ENCODE peak calls at places on chromosomes 3 and 15, in nine cellular contexts. One of them, this sample, is unnamed.

GRCh38 chr3:81947359-81947758 is 185.9 kb upstream of the GBE1 start:
- DNase-seq in A172: no peak
- DNase-seq in activated CD4-positive, alpha-beta T cell treated with anti-CD3 and anti-CD28 coated beads for 4 hours: no peak
- DNase-seq in H4: no peak
- DNase-seq in aorta: no peak
- DNase-seq in PC-3: peak
- DNase-seq in heart right ventricle: no peak
- DNase-seq in T follicular helper cell: no peak
- DNase-seq in ovary: no peak
- DNase-seq in this sample: no peak

GRCh38 chr3:124587053-124587408 is 143.2 kb upstream of the UMPS start:
- DNase-seq in A172: peak
- DNase-seq in activated CD4-positive, alpha-beta T cell treated with anti-CD3 and anti-CD28 coated beads for 4 hours: no peak
- DNase-seq in H4: no peak
- DNase-seq in aorta: no peak
- DNase-seq in PC-3: peak
- DNase-seq in heart right ventricle: no peak
- DNase-seq in T follicular helper cell: no peak
- DNase-seq in ovary: no peak
- DNase-seq in this sample: no peak

GRCh38 chr3:154098396-154098795 is 22.8 kb upstream of the ARHGEF26 start:
- DNase-seq in A172: no peak
- DNase-seq in activated CD4-positive, alpha-beta T cell treated with anti-CD3 and anti-CD28 coated beads for 4 hours: no peak
- DNase-seq in H4: no peak
- DNase-seq in aorta: no peak
- DNase-seq in PC-3: no peak
- DNase-seq in heart right ventricle: no peak
- DNase-seq in T follicular helper cell: no peak
- DNase-seq in ovary: no peak
- DNase-seq in this sample: no peak

GRCh38 chr3:33665294-33665693 is 52.8 kb downstream of the CLASP2 start:
- DNase-seq in A172: no peak
- DNase-seq in activated CD4-positive, alpha-beta T cell treated with anti-CD3 and anti-CD28 coated beads for 4 hours: no peak
- DNase-seq in H4: no peak
- DNase-seq in aorta: no peak
- DNase-seq in PC-3: no peak
- DNase-seq in heart right ventricle: no peak
- DNase-seq in T follicular helper cell: no peak
- DNase-seq in ovary: no peak
- DNase-seq in this sample: no peak

GRCh38 chr15:62068071-62068786 is 1.5 kb downstream of the C2CD4A start:
- DNase-seq in A172: peak
- DNase-seq in activated CD4-positive, alpha-beta T cell treated with anti-CD3 and anti-CD28 coated beads for 4 hours: peak
- DNase-seq in H4: no peak
- DNase-seq in aorta: peak
- DNase-seq in PC-3: peak
- DNase-seq in heart right ventricle: peak
- DNase-seq in T follicular helper cell: no peak
- DNase-seq in ovary: peak
- DNase-seq in this sample: peak

GRCh38 chr15:70058642-70059360 is 38.9 kb downstream of the TLE3 start:
- DNase-seq in A172: no peak
- DNase-seq in activated CD4-positive, alpha-beta T cell treated with anti-CD3 and anti-CD28 coated beads for 4 hours: no peak
- DNase-seq in H4: no peak
- DNase-seq in aorta: peak
- DNase-seq in PC-3: no peak
- DNase-seq in heart right ventricle: no peak
- DNase-seq in T follicular helper cell: no peak
- DNase-seq in ovary: no peak
- DNase-seq in this sample: no peak

GRCh38 chr3:59992578-59992977 is 942.8 kb upstream of the CFAP20DC start:
- DNase-seq in A172: no peak
- DNase-seq in activated CD4-positive, alpha-beta T cell treated with anti-CD3 and anti-CD28 coated beads for 4 hours: no peak
- DNase-seq in H4: no peak
- DNase-seq in aorta: no peak
- DNase-seq in PC-3: no peak
- DNase-seq in heart right ventricle: no peak
- DNase-seq in T follicular helper cell: no peak
- DNase-seq in ovary: no peak
- DNase-seq in this sample: no peak

GRCh38 chr3:129343643-129344360 is 65.1 kb downstream of the HMCES start:
- DNase-seq in A172: no peak
- DNase-seq in activated CD4-positive, alpha-beta T cell treated with anti-CD3 and anti-CD28 coated beads for 4 hours: no peak
- DNase-seq in H4: no peak
- DNase-seq in aorta: peak
- DNase-seq in PC-3: no peak
- DNase-seq in heart right ventricle: no peak
- DNase-seq in T follicular helper cell: no peak
- DNase-seq in ovary: no peak
- DNase-seq in this sample: peak

GRCh38 chr3:147712357-147712756 is 303.2 kb downstream of the ZIC1 start:
- DNase-seq in A172: no peak
- DNase-seq in activated CD4-positive, alpha-beta T cell treated with anti-CD3 and anti-CD28 coated beads for 4 hours: no peak
- DNase-seq in H4: no peak
- DNase-seq in aorta: peak
- DNase-seq in PC-3: no peak
- DNase-seq in heart right ventricle: no peak
- DNase-seq in T follicular helper cell: no peak
- DNase-seq in ovary: no peak
- DNase-seq in this sample: no peak

GRCh38 chr3:52471371-52472238 is 16.2 kb downstream of the NISCH start:
- DNase-seq in A172: no peak
- DNase-seq in activated CD4-positive, alpha-beta T cell treated with anti-CD3 and anti-CD28 coated beads for 4 hours: peak
- DNase-seq in H4: peak
- DNase-seq in aorta: peak
- DNase-seq in PC-3: peak
- DNase-seq in heart right ventricle: peak
- DNase-seq in T follicular helper cell: no peak
- DNase-seq in ovary: no peak
- DNase-seq in this sample: peak

GRCh38 chr3:46690798-46691197 is 2.7 kb downstream of the ALS2CL start:
- DNase-seq in A172: peak
- DNase-seq in activated CD4-positive, alpha-beta T cell treated with anti-CD3 and anti-CD28 coated beads for 4 hours: no peak
- DNase-seq in H4: no peak
- DNase-seq in aorta: no peak
- DNase-seq in PC-3: peak
- DNase-seq in heart right ventricle: peak
- DNase-seq in T follicular helper cell: no peak
- DNase-seq in ovary: no peak
- DNase-seq in this sample: no peak

GRCh38 chr15:88257311-88257901 is 867 bp upstream of the NTRK3 start:
- DNase-seq in A172: no peak
- DNase-seq in activated CD4-positive, alpha-beta T cell treated with anti-CD3 and anti-CD28 coated beads for 4 hours: peak
- DNase-seq in H4: no peak
- DNase-seq in aorta: peak
- DNase-seq in PC-3: no peak
- DNase-seq in heart right ventricle: no peak
- DNase-seq in T follicular helper cell: no peak
- DNase-seq in ovary: no peak
- DNase-seq in this sample: peak

GRCh38 chr15:88686166-88686565 is 47.4 kb downstream of the ISG20 start:
- DNase-seq in A172: no peak
- DNase-seq in activated CD4-positive, alpha-beta T cell treated with anti-CD3 and anti-CD28 coated beads for 4 hours: no peak
- DNase-seq in H4: no peak
- DNase-seq in aorta: no peak
- DNase-seq in PC-3: no peak
- DNase-seq in heart right ventricle: no peak
- DNase-seq in T follicular helper cell: no peak
- DNase-seq in ovary: no peak
- DNase-seq in this sample: no peak

GRCh38 chr3:187844708-187845107 is 99.4 kb upstream of the BCL6 start:
- DNase-seq in A172: no peak
- DNase-seq in activated CD4-positive, alpha-beta T cell treated with anti-CD3 and anti-CD28 coated beads for 4 hours: no peak
- DNase-seq in H4: no peak
- DNase-seq in aorta: no peak
- DNase-seq in PC-3: no peak
- DNase-seq in heart right ventricle: no peak
- DNase-seq in T follicular helper cell: no peak
- DNase-seq in ovary: no peak
- DNase-seq in this sample: no peak

This sample was measured in ecto neural progenitor cell.